ENCODE peak calls at places on chromosomes 3 and 15, in five cellular contexts. E, T, L, O and J are unnamed samples.

GRCh38 chr3:151841801-151842200 is 27.9 kb downstream of the AADAC start:
- DNase-seq in E (no peak), L (no peak), O (no peak), T (no peak), J (peak)

GRCh38 chr15:31010036-31010435 is 18.6 kb upstream of the MTMR10 start:
- DNase-seq in T (no peak), E (no peak), O (no peak), L (no peak), J (no peak)

GRCh38 chr3:53422954-53423708 is 71.3 kb upstream of the CACNA1D start:
- DNase-seq in T (no peak), L (no peak), E (no peak), O (no peak), J (no peak)

GRCh38 chr3:105118905-105119304 is 247.8 kb upstream of the ALCAM start:
- DNase-seq in E (no peak), L (no peak), O (no peak), T (peak), J (no peak)

GRCh38 chr3:149415484-149415883 is 38.0 kb upstream of the TM4SF1 start:
- DNase-seq in E (no peak), T (no peak), O (no peak), L (no peak), J (peak)

GRCh38 chr3:128745742-128746141 is 19.8 kb downstream of the RAB7A start:
- DNase-seq in T (peak), O (no peak), E (no peak), L (no peak), J (no peak)

GRCh38 chr3:97464035-97464434 is 300.5 kb upstream of the ARL6 start:
- DNase-seq in O (no peak), L (no peak), E (no peak), T (no peak), J (no peak)

GRCh38 chr15:63915209-63915887 is 81.6 kb upstream of the HERC1 start:
- DNase-seq in O (no peak), L (no peak), T (no peak), E (peak), J (no peak)

GRCh38 chr3:184387174-184387714 is 7.4 kb downstream of the CHRD start:
- DNase-seq in T (no peak), L (no peak), O (no peak), E (no peak), J (no peak)

GRCh38 chr3:62186967-62187366 is 186.4 kb downstream of the FEZF2 start:
- DNase-seq in L (no peak), T (no peak), O (no peak), E (no peak), J (peak)

GRCh38 chr3:166190360-166190759 is 353.1 kb upstream of the BCHE start:
- DNase-seq in T (peak), L (no peak), E (no peak), O (no peak), J (peak)

GRCh38 chr3:78820497-78820896 is 947.3 kb downstream of the ROBO1 start:
- DNase-seq in L (no peak), E (no peak), O (no peak), T (no peak), J (no peak)

GRCh38 chr3:32238816-32239637 is 547 bp downstream of the CMTM8 start:
- DNase-seq in E (no peak), T (peak), L (no peak), O (peak), J (peak)

GRCh38 chr15:81336568-81336967 is 12.6 kb upstream of the STARD5 start:
- DNase-seq in L (no peak), E (no peak), T (peak), O (peak), J (no peak)

GRCh38 chr3:77254967-77255831 is 215.3 kb downstream of the ROBO2 start:
- DNase-seq in E (no peak), L (no peak), T (peak), O (no peak), J (peak)

GRCh38 chr3:78570482-78570881 is 1197.3 kb downstream of the ROBO1 start:
- DNase-seq in O (no peak), T (no peak), E (no peak), L (no peak), J (no peak)

GRCh38 chr3:112681822-112682325 is 40.9 kb upstream of the CCDC80 start:
- DNase-seq in T (no peak), L (no peak), E (no peak), O (no peak), J (peak)

GRCh38 chr3:58522759-58523425 is 14.1 kb downstream of the ACOX2 start:
- DNase-seq in L (no peak), T (no peak), E (no peak), O (no peak), J (no peak)

GRCh38 chr3:189914799-189915198 is 205.9 kb downstream of the P3H2 start:
- DNase-seq in T (peak), O (no peak), L (peak), E (no peak), J (peak)

GRCh38 chr3:64318001-64318400 is 92.7 kb upstream of the PRICKLE2 start:
- DNase-seq in O (no peak), E (no peak), T (no peak), L (no peak), J (no peak)

GRCh38 chr15:22780267-22780666 is 6.2 kb upstream of the NIPA1 start:
- DNase-seq in L (no peak), E (no peak), O (no peak), T (no peak), J (no peak)

GRCh38 chr15:67158367-67158766 is 93.0 kb downstream of the SMAD3 start:
- DNase-seq in O (no peak), T (no peak), L (no peak), E (peak), J (no peak)

GRCh38 chr3:69088033-69088432 is 3.3 kb downstream of the ARL6IP5 start:
- DNase-seq in E (no peak), T (peak), O (no peak), L (no peak), J (peak)
- H3K4me3 ChIP-seq in E (peak), T (peak), O (peak), L (no peak), J (peak)

DNA sequence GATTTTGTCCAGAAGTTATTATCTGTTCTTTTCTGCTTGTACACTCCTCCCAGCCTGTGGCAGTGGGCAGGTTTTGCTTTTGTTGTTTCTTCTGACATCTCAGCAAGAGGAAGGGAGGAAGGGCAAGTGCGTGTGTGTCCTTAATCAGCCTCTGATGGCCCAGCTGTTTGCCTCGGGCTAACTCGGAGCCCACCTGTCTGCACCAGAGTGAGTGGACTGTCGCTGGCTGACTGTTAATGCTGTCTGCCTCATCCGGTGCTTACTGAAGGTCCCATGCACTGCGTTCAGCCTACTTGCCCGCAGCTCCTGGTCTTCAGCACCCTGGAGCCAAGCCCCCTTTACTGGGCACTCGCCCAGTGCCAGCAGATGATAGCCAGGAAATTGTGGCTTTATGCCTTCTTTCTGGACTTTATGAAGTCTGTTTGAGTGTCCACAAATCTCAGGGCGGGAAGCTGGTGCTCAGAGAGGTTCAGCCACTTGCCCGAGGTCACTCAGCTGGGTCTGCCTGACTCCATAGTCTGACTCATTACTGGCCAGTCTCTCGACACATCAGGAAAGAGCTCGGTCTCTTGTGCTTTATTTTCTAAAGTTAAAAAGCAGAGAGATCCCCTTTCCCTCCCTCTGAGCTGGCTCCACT is 89.5 kb downstream of the CHRNA7 start:
- DNase-seq in O (no peak), E (no peak), T (no peak), L (no peak), J (no peak)
- H3K4me3 ChIP-seq in O (no peak), E (no peak), T (no peak), L (no peak), J (no peak)

GRCh38 chr15:39582977-39583585 is 2.2 kb downstream of the THBS1 start:
- DNase-seq in L (no peak), E (no peak), O (no peak), T (no peak), J (no peak)
- H3K4me3 ChIP-seq in L (peak), E (peak), O (no peak), T (peak), J (peak)

DNA sequence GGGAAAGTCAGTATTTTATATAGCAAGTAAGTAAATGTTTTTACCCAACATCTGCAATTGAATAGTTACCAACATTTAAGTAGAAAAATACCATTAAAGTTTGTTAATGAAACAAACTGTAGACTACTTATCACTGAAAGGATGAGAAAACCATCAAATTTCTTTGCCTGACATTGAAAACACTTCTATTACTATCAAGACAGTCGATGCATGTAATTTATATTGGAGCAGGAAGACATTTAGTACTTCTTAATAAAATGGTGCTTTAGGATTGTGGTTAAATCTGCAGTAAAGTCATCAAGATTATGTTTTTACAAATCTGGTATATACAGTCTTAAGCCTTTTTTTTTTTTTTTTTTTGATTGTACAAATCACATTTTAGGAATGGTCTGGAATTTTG is 13.9 kb upstream of the CHD2 start:
- DNase-seq in T (no peak), E (no peak), O (no peak), L (no peak), J (no peak)
- H3K4me3 ChIP-seq in T (peak), E (peak), O (peak), L (peak), J (peak)

GRCh38 chr3:169044341-169045113 is 619.0 kb downstream of the MECOM start:
- DNase-seq in T (peak), O (no peak), L (no peak), E (no peak), J (peak)
- H3K4me3 ChIP-seq in T (no peak), O (no peak), L (no peak), E (no peak), J (no peak)

DNA sequence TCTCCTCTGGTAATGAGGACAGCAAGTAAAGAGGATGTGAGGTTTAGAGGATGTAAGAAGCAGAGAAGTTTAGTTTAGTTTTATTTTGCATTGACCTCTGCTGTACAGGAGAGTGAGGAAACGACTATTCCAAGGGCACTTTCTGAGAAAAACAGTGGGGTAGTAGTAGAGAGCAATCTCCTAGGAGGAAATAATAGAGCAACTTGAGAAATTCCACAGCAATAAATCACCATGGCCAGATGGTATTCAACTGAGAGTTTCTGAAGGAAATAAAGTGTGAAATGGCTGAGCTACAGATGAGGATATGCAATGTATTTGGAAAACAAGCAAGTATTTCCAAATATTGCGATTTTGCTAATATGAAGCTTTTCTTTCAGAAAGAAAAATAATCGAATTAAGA is 118.9 kb downstream of the DPH6 start:
- DNase-seq in L (no peak), O (no peak), T (peak), E (no peak), J (peak)
- H3K4me3 ChIP-seq in L (no peak), O (no peak), T (no peak), E (no peak), J (no peak)

GRCh38 chr15:32898414-32898813 is 180.6 kb downstream of the GREM1 start:
- DNase-seq in T (no peak), L (no peak), E (no peak), O (no peak), J (no peak)
- H3K4me3 ChIP-seq in T (no peak), L (no peak), E (no peak), O (no peak), J (no peak)

GRCh38 chr15:62046064-62046779 is 14.0 kb downstream of the VPS13C start:
- DNase-seq in O (no peak), L (no peak), T (no peak), E (no peak), J (no peak)

GRCh38 chr15:62051166-62051565 is 9.1 kb downstream of the VPS13C start:
- DNase-seq in E (no peak), L (no peak), T (no peak), O (no peak), J (no peak)

GRCh38 chr15:62050118-62050517 is 10.1 kb downstream of the VPS13C start:
- DNase-seq in T (no peak), E (no peak), L (no peak), O (no peak), J (no peak)

GRCh38 chr15:62052714-62053113 is 7.5 kb downstream of the VPS13C start:
- DNase-seq in E (no peak), T (no peak), O (no peak), L (no peak), J (no peak)

GRCh38 chr15:62047278-62047847 is 12.9 kb downstream of the VPS13C start:
- DNase-seq in L (no peak), O (no peak), E (no peak), T (no peak), J (no peak)
- H3K4me3 ChIP-seq in L (no peak), O (no peak), E (no peak), T (no peak), J (no peak)

GRCh38 chr3:187735837-187736236 is 9.4 kb downstream of the BCL6 start:
- DNase-seq in E (no peak), T (no peak), L (no peak), O (no peak), J (no peak)
- H3K4me3 ChIP-seq in E (no peak), T (no peak), L (no peak), O (no peak), J (no peak)

GRCh38 chr15:49620658-49621326 is at the start of the genes DTWD1 and FAM227B:
- DNase-seq in O (peak), L (peak), T (peak), E (peak), J (peak)
- H3K4me3 ChIP-seq in O (peak), L (peak), T (peak), E (peak), J (peak)